ENCODE peak calls at places on chromosomes 6 and 20, in seven cellular contexts. W is activated T-cell treated with anti-CD3 and anti-CD28 coated beads for 1 hour, O is OCI-M1, F is ACHN, Y is neural progenitor cell, D is NCI-H2081, Z is body of pancreas. C is an unnamed sample.

GRCh38 chr6:133441491-133441890 is 200.3 kb downstream of the EYA4 start:
- DNase-seq in W (no peak), O (no peak), F (no peak), Y (no peak), D (no peak), Z (no peak), C (no peak)

GRCh38 chr6:50264995-50265571 is 215.4 kb upstream of the DEFB112 start:
- DNase-seq in W (no peak), O (peak), F (peak), Y (peak), D (no peak), Z (no peak), C (no peak)

GRCh38 chr6:16676978-16677377 is 84.3 kb downstream of the ATXN1 start:
- DNase-seq in W (no peak), O (no peak), F (no peak), Y (peak), D (no peak), Z (peak), C (no peak)

GRCh38 chr20:6053776-6054688 is at the start of gene LRRN4:
- DNase-seq in W (no peak), O (no peak), F (peak), Y (peak), D (peak), Z (peak), C (no peak)

GRCh38 chr20:45469336-45470261 is at the start of gene WFDC2:
- DNase-seq in W (no peak), O (no peak), F (peak), Y (peak), D (peak), Z (peak), C (no peak)

GRCh38 chr20:51560550-51561307 is 18.2 kb upstream of the NFATC2 start:
- DNase-seq in W (no peak), O (no peak), F (no peak), Y (no peak), D (no peak), Z (no peak), C (no peak)

GRCh38 chr6:34128045-34128444 is 17.8 kb downstream of the GRM4 start:
- DNase-seq in W (no peak), O (no peak), F (no peak), Y (no peak), D (no peak), Z (no peak), C (no peak)

GRCh38 chr20:20495719-20496474 is 128.0 kb downstream of the INSM1 start:
- DNase-seq in W (no peak), O (no peak), F (no peak), Y (no peak), D (no peak), Z (no peak), C (no peak)

GRCh38 chr6:158607411-158608170 is 37.0 kb downstream of the DYNLT1 start:
- DNase-seq in W (no peak), O (no peak), F (no peak), Y (no peak), D (no peak), Z (no peak), C (no peak)

GRCh38 chr6:125988280-125988679 is 1.9 kb downstream of the TRMT11 start:
- DNase-seq in W (no peak), O (no peak), F (no peak), Y (no peak), D (no peak), Z (no peak), C (no peak)

GRCh38 chr6:109867970-109868358 is 110.1 kb upstream of the GPR6 start:
- DNase-seq in W (no peak), O (no peak), F (no peak), Y (no peak), D (no peak), Z (no peak), C (no peak)

GRCh38 chr6:32140420-32141046 is 10.4 kb upstream of the FKBPL start:
- DNase-seq in W (no peak), O (no peak), F (no peak), Y (no peak), D (no peak), Z (no peak), C (no peak)

GRCh38 chr6:158160932-158161539 is 7.0 kb downstream of the SERAC1 start:
- DNase-seq in W (no peak), O (no peak), F (no peak), Y (no peak), D (no peak), Z (no peak), C (no peak)

GRCh38 chr6:32105433-32105832 is 3.7 kb downstream of the TNXB start:
- DNase-seq in W (no peak), O (peak), F (no peak), Y (no peak), D (no peak), Z (no peak), C (no peak)

GRCh38 chr6:169156108-169156821 is 97.4 kb downstream of the THBS2 start:
- DNase-seq in W (no peak), O (no peak), F (no peak), Y (no peak), D (no peak), Z (no peak), C (no peak)

GRCh38 chr6:45467853-45468252 is 90.1 kb upstream of the SUPT3H start:
- DNase-seq in W (no peak), O (no peak), F (no peak), Y (no peak), D (no peak), Z (no peak), C (no peak)

GRCh38 chr20:52268184-52268583 is 76.6 kb upstream of the ZFP64 start:
- DNase-seq in W (no peak), O (no peak), F (no peak), Y (no peak), D (no peak), Z (no peak), C (no peak)

GRCh38 chr6:12748815-12749521 is 32.4 kb downstream of the PHACTR1 start:
- DNase-seq in W (no peak), O (no peak), F (no peak), Y (peak), D (peak), Z (no peak), C (no peak)